ENCODE peak calls at places on chromosomes 12 and 14, in nine cellular contexts. M is A549, X is transverse colon, Q is stomach, Z is lower leg skin, J is K562, S is tibial nerve, F is NB4, B is GM12878. V is an unnamed sample.

GRCh38 chr12:5648692-5649338 is 216.9 kb downstream of the NTF3 start:
- DNase-seq in M (no peak), X (no peak), Q (no peak), Z (no peak), J (no peak), S (peak; percentile 29), F (peak; percentile 17), B (no peak), V (no peak)

GRCh38 chr14:75286313-75286712 is 7.7 kb downstream of the FOS start:
- DNase-seq in M (no peak), X (no peak), Q (no peak), Z (peak; percentile 77), J (no peak), S (peak; percentile 4), F (peak; percentile 41), B (no peak), V (no peak)

GRCh38 chr14:89504602-89505320 is 87.7 kb upstream of the FOXN3 start:
- DNase-seq in M (no peak), X (no peak), Q (no peak), Z (peak; percentile 68), J (no peak), S (no peak), F (peak; percentile 84), B (peak; percentile 33), V (no peak)

GRCh38 chr12:3747543-3747942 is 5.4 kb downstream of the CRACR2A start:
- DNase-seq in M (no peak), X (peak; percentile 63), Q (peak; percentile 30), Z (no peak), J (no peak), S (no peak), F (no peak), B (no peak), V (no peak)

GRCh38 chr12:1592444-1593231 is 1.7 kb downstream of the FBXL14 start:
- DNase-seq in M (no peak), X (peak; percentile 65), Q (no peak), Z (no peak), J (peak; percentile 37), S (no peak), F (peak; percentile 75), B (no peak), V (no peak)

GRCh38 chr14:59427653-59428578 is 37.3 kb downstream of the GPR135 start:
- DNase-seq in M (no peak), X (no peak), Q (no peak), Z (no peak), J (no peak), S (no peak), F (peak; percentile 45), B (no peak), V (no peak)

GRCh38 chr12:56979628-56980027 is 22.2 kb upstream of the RDH16 start:
- DNase-seq in M (no peak), X (no peak), Q (no peak), Z (no peak), J (peak; percentile 1), S (no peak), F (no peak), B (no peak), V (no peak)

GRCh38 chr12:4106617-4107016 is 166.9 kb upstream of the CCND2 start:
- DNase-seq in M (no peak), X (no peak), Q (no peak), Z (no peak), J (no peak), S (no peak), F (no peak), B (no peak), V (no peak)

GRCh38 chr12:5589055-5589454 is 157.1 kb downstream of the NTF3 start:
- DNase-seq in M (no peak), X (no peak), Q (no peak), Z (no peak), J (no peak), S (no peak), F (no peak), B (no peak), V (no peak)

GRCh38 chr14:72565917-72566316 is 328.0 kb downstream of the DPF3 start:
- DNase-seq in M (no peak), X (no peak), Q (no peak), Z (no peak), J (no peak), S (no peak), F (no peak), B (no peak), V (no peak)

GRCh38 chr12:8823565-8824300 is 1.3 kb downstream of the A2ML1 start:
- DNase-seq in M (no peak), X (no peak), Q (no peak), Z (no peak), J (peak; percentile 24), S (peak; percentile 9), F (peak; percentile 34), B (no peak), V (peak; percentile 53)

GRCh38 chr12:51343201-51343600 is 3.3 kb downstream of the CELA1 start:
- DNase-seq in M (no peak), X (no peak), Q (no peak), Z (no peak), J (no peak), S (no peak), F (no peak), B (no peak), V (no peak)

GRCh38 chr12:62754706-62755105 is 180.2 kb downstream of the PPM1H start:
- DNase-seq in M (no peak), X (no peak), Q (no peak), Z (no peak), J (no peak), S (no peak), F (no peak), B (no peak), V (no peak)

GRCh38 chr14:73789996-73790581 is 61.5 kb upstream of the PTGR2 start:
- DNase-seq in M (no peak), X (peak; percentile 56), Q (no peak), Z (peak; percentile 92), J (no peak), S (peak; percentile 73), F (no peak), B (no peak), V (peak; percentile 90)

GRCh38 chr12:52063986-52064649 is 5.7 kb upstream of the ATG101 start:
- DNase-seq in M (no peak), X (peak; percentile 39), Q (no peak), Z (no peak), J (no peak), S (no peak), F (no peak), B (no peak), V (peak; percentile 73)

DNA sequence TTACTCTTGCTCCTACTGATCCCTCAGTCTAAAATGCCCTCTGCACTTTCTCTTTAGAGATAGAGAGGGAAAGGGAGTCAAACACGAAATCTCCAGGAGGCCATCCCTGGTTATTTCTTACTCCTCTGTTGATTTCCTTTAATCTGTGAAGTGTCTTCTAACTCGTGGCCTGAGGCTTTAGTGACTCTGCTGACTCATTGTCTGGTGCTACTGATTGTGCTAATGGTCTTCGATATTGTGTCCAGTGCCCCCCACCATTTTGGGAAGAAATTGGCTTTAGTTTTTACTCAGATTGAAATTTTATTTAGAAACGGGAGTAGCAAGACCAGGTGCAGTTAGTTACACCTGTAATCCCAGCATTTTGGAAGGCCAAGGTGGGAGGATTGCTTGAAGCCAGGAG is 836 bp downstream of the CLEC9A start:
- DNase-seq in M (no peak), X (no peak), Q (no peak), Z (no peak), J (no peak), S (no peak), F (no peak), B (no peak), V (no peak)
- TF ChIP-seq POLR2A in M (no peak), X (no peak), Q (no peak), Z (no peak), J (no peak), S (no peak), F (no peak), B (no peak), V (no peak)

GRCh38 chr14:64478634-64479250 is 13.4 kb downstream of the AKAP5 start:
- DNase-seq in M (peak; percentile 44), X (no peak), Q (no peak), Z (no peak), J (no peak), S (no peak), F (peak; percentile 26), B (no peak), V (peak; percentile 60)
- TF ChIP-seq POLR2A in M (no peak), X (no peak), Q (no peak), Z (no peak), J (no peak), S (no peak), F (no peak), B (no peak), V (no peak)

DNA sequence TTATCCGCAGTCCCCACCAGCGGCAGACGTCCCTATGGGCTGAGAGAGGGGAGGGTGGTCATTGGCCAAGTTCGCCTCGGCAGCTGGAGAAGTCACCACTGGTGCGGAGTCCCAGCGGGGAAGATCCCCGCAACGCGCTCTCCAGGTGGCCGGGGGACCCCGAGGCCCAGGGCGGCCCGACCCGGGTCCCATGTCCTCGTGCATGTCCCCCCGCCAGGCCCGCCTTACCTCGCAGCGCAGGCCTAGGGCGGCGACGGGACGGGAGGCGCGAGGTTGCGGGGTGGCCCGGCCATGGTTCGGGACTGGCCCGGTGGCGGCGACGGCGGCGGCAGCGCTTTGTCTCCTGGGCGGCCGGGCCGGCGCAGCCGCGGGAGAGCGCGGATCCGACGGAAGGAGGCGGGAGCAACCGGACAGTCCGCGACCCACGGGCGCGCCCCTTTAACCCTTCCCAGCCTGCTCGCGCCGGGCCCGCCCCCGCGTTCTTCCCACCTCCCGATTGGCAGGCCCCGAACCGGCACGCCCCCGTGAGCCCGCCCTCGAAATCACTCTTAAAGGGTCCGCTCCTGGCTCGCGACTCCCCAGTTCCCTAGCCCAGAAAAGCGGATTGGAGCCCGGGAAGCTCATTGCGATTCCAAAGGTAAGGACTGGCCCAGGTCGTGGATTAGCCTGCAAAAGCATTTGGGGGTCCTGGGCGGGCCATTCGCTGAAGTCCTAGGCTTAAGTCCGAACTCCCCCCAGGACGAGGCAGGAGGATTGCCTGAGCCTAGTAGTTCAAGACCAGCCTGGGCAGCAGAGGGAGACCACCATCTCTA is at the start of gene PHETA1:
- DNase-seq in M (peak; percentile 94), X (peak; percentile 96), Q (peak; percentile 97), Z (peak; percentile 99), J (peak; percentile 98), S (peak; percentile 88), F (peak; percentile 92), B (peak; percentile 30), V (peak; percentile 90)
- TF ChIP-seq POLR2A in M (peak; percentile 79), X (peak; percentile 51), Q (no peak), Z (no peak), J (peak; percentile 59), S (peak; percentile 57), F (peak; percentile 57), B (no peak), V (peak; percentile 72)

DNA sequence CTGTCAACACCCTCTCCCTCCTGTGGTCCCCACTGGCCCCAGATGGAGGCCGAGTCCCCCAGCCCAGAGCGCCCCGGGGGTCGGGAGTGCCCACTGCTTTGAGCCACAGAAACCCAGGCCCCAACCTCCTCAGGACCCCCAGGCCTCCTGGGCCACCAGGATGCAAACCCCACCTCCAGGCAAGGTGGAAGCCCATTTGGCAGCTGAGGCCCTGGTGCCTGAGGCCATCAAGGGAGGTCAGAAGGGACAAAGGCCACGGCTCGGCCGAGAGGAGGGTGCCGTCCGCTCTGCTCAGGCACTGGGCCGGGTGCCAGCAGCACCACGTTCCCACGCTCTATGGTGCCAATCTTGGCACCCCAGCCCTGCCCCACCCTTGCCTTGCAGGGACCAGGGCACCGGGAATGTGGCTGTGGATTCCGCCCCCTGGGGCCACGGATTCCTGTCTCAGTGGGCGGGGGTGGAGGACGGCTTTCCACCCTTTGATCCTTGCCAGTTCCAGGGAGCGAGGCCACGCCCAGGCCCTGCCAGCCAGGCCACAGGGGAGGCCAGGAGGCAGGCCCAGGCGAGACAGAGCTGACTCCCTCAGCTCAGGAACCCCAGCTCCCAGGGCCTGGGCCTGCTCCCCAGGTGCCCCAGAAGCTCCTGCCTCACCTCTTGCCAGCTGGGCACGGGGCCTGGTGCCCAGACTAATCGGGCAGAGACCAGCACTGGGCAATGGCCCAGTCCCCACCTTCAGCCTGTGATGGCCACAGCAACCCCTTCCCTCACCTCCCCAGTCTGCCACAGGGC is 26.3 kb upstream of the GPR132 start:
- DNase-seq in M (peak; percentile 93), X (peak; percentile 94), Q (peak; percentile 94), Z (peak; percentile 95), J (no peak), S (no peak), F (no peak), B (no peak), V (no peak)
- TF ChIP-seq POLR2A in M (peak; percentile 76), X (peak; percentile 78), Q (peak; percentile 46), Z (no peak), J (no peak), S (no peak), F (no peak), B (no peak), V (no peak)